ENCODE peak calls at places on chromosomes 4 and X, in seven cellular contexts. One of them, this sample, is unnamed.

GRCh38 chrX:261858-262390 is 19.3 kb upstream of the PLCXD1 start:
- DNase-seq in adrenal gland: no peak
- DNase-seq in NB4: no peak
- DNase-seq in A549: peak; percentile 27
- DNase-seq in lower leg skin: no peak
- DNase-seq in right lobe of liver: no peak
- DNase-seq in prostate gland: no peak
- DNase-seq in this sample: no peak

GRCh38 chr4:97367878-97368277 is 775.4 kb downstream of the STPG2 start:
- DNase-seq in A549: no peak
- DNase-seq in NB4: no peak
- DNase-seq in prostate gland: no peak
- DNase-seq in right lobe of liver: no peak
- DNase-seq in adrenal gland: peak; percentile 56
- DNase-seq in lower leg skin: no peak
- DNase-seq in this sample: no peak

GRCh38 chr4:827209-828081 is 1.5 kb upstream of the CPLX1 start:
- DNase-seq in adrenal gland: peak; percentile 22
- DNase-seq in prostate gland: no peak
- DNase-seq in NB4: no peak
- DNase-seq in lower leg skin: no peak
- DNase-seq in A549: no peak
- DNase-seq in right lobe of liver: no peak
- DNase-seq in this sample: peak; percentile 52

GRCh38 chr4:126784966-126785580 is 847.7 kb upstream of the INTU start:
- DNase-seq in right lobe of liver: no peak
- DNase-seq in prostate gland: no peak
- DNase-seq in lower leg skin: no peak
- DNase-seq in adrenal gland: no peak
- DNase-seq in A549: no peak
- DNase-seq in NB4: no peak
- DNase-seq in this sample: no peak

GRCh38 chr4:102832105-102832504 is 4.8 kb upstream of the UBE2D3 start:
- DNase-seq in adrenal gland: no peak
- DNase-seq in A549: no peak
- DNase-seq in lower leg skin: no peak
- DNase-seq in NB4: no peak
- DNase-seq in prostate gland: no peak
- DNase-seq in right lobe of liver: no peak
- DNase-seq in this sample: no peak

GRCh38 chr4:78370625-78371372 is 180.8 kb upstream of the ANXA3 start:
- DNase-seq in NB4: no peak
- DNase-seq in A549: no peak
- DNase-seq in lower leg skin: no peak
- DNase-seq in adrenal gland: no peak
- DNase-seq in right lobe of liver: no peak
- DNase-seq in prostate gland: peak; percentile 25
- DNase-seq in this sample: no peak

GRCh38 chr4:84324850-84325249 is 174.2 kb downstream of the NKX6-1 start:
- DNase-seq in A549: no peak
- DNase-seq in lower leg skin: no peak
- DNase-seq in NB4: no peak
- DNase-seq in prostate gland: no peak
- DNase-seq in adrenal gland: no peak
- DNase-seq in right lobe of liver: no peak
- DNase-seq in this sample: no peak

GRCh38 chr4:178140326-178140915 is 698.2 kb upstream of the AGA start:
- DNase-seq in prostate gland: no peak
- DNase-seq in right lobe of liver: no peak
- DNase-seq in lower leg skin: no peak
- DNase-seq in adrenal gland: no peak
- DNase-seq in NB4: no peak
- DNase-seq in A549: no peak
- DNase-seq in this sample: no peak

GRCh38 chr4:139416073-139416673 is 37.7 kb upstream of the RAB33B start:
- DNase-seq in NB4: peak; percentile 70
- DNase-seq in prostate gland: no peak
- DNase-seq in A549: no peak
- DNase-seq in adrenal gland: no peak
- DNase-seq in right lobe of liver: no peak
- DNase-seq in lower leg skin: no peak
- DNase-seq in this sample: no peak

GRCh38 chrX:150569155-150569477 is 695 bp downstream of the MTM1 start:
- DNase-seq in NB4: peak; percentile 85
- DNase-seq in adrenal gland: no peak
- DNase-seq in lower leg skin: no peak
- DNase-seq in A549: no peak
- DNase-seq in prostate gland: no peak
- DNase-seq in right lobe of liver: no peak
- DNase-seq in this sample: no peak

GRCh38 chr4:72513227-72513626 is 55.8 kb downstream of the ADAMTS3 start:
- DNase-seq in A549: no peak
- DNase-seq in lower leg skin: no peak
- DNase-seq in right lobe of liver: no peak
- DNase-seq in NB4: peak; percentile 32
- DNase-seq in prostate gland: no peak
- DNase-seq in adrenal gland: no peak
- DNase-seq in this sample: no peak

GRCh38 chrX:134460005-134460860 is at the start of gene HPRT1:
- DNase-seq in adrenal gland: peak; percentile 84
- DNase-seq in right lobe of liver: peak; percentile 89
- DNase-seq in NB4: peak; percentile 86
- DNase-seq in A549: peak; percentile 42
- DNase-seq in lower leg skin: peak; percentile 57
- DNase-seq in prostate gland: peak; percentile 81
- DNase-seq in this sample: peak; percentile 83

GRCh38 chr4:11480683-11481082 is 52.0 kb upstream of the HS3ST1 start:
- DNase-seq in adrenal gland: peak; percentile 32
- DNase-seq in right lobe of liver: no peak
- DNase-seq in prostate gland: no peak
- DNase-seq in lower leg skin: peak; percentile 67
- DNase-seq in NB4: peak; percentile 99
- DNase-seq in A549: no peak
- DNase-seq in this sample: no peak

GRCh38 chr4:169582706-169583105 is 29.7 kb downstream of the NEK1 start:
- DNase-seq in prostate gland: no peak
- DNase-seq in adrenal gland: no peak
- DNase-seq in NB4: no peak
- DNase-seq in A549: no peak
- DNase-seq in right lobe of liver: no peak
- DNase-seq in lower leg skin: no peak
- DNase-seq in this sample: no peak

GRCh38 chr4:69909195-69909594 is 21.7 kb upstream of the CSN1S1 start:
- DNase-seq in prostate gland: no peak
- DNase-seq in NB4: no peak
- DNase-seq in A549: no peak
- DNase-seq in right lobe of liver: no peak
- DNase-seq in adrenal gland: no peak
- DNase-seq in lower leg skin: no peak
- DNase-seq in this sample: no peak
- TF ChIP-seq POLR2A in prostate gland: no peak
- TF ChIP-seq POLR2A in NB4: no peak
- TF ChIP-seq POLR2A in A549: no peak
- TF ChIP-seq POLR2A in right lobe of liver: no peak
- TF ChIP-seq POLR2A in adrenal gland: no peak
- TF ChIP-seq POLR2A in lower leg skin: no peak
- TF ChIP-seq POLR2A in this sample: no peak

GRCh38 chr4:167964766-167965373 is 127.5 kb upstream of the ANXA10 start:
- DNase-seq in prostate gland: no peak
- DNase-seq in A549: no peak
- DNase-seq in NB4: no peak
- DNase-seq in adrenal gland: no peak
- DNase-seq in right lobe of liver: no peak
- DNase-seq in lower leg skin: no peak
- DNase-seq in this sample: no peak
- TF ChIP-seq CTCF in prostate gland: no peak
- TF ChIP-seq CTCF in A549: no peak
- TF ChIP-seq CTCF in NB4: no peak
- TF ChIP-seq CTCF in adrenal gland: no peak
- TF ChIP-seq CTCF in right lobe of liver: no peak
- TF ChIP-seq CTCF in lower leg skin: no peak
- TF ChIP-seq CTCF in this sample: no peak

DNA sequence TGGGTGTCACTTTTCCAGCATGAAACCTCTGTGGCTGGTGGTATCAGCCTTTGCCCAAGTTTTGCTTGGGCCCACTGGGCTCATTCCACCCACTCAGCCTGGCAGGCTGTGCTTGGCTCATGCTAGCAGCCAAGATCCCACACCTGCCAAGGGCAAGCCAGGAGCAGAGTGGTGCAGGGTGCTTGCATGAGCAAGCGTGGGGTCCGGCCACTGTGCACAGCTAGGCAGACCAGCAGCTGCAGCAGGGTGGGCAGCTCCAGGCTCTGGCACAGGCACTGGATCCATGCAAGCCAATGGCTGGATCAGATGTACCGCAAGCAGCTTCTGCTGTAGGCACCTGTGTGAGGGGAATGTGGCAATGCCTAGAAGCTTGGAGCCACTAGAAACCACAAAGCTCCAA is 253.9 kb downstream of the SPOCK3 start:
- DNase-seq in lower leg skin: no peak
- DNase-seq in NB4: no peak
- DNase-seq in prostate gland: no peak
- DNase-seq in A549: no peak
- DNase-seq in right lobe of liver: no peak
- DNase-seq in adrenal gland: no peak
- DNase-seq in this sample: no peak
- TF ChIP-seq POLR2A in lower leg skin: no peak
- TF ChIP-seq POLR2A in NB4: no peak
- TF ChIP-seq POLR2A in prostate gland: no peak
- TF ChIP-seq POLR2A in A549: no peak
- TF ChIP-seq POLR2A in right lobe of liver: no peak
- TF ChIP-seq POLR2A in adrenal gland: no peak
- TF ChIP-seq POLR2A in this sample: no peak

GRCh38 chrX:51487960-51488267 is 8.5 kb downstream of the NUDT11 start:
- DNase-seq in prostate gland: no peak
- DNase-seq in right lobe of liver: no peak
- DNase-seq in adrenal gland: no peak
- DNase-seq in A549: no peak
- DNase-seq in NB4: no peak
- DNase-seq in lower leg skin: no peak
- DNase-seq in this sample: no peak
- TF ChIP-seq CTCF in prostate gland: no peak
- TF ChIP-seq CTCF in right lobe of liver: no peak
- TF ChIP-seq CTCF in adrenal gland: no peak
- TF ChIP-seq CTCF in A549: no peak
- TF ChIP-seq CTCF in NB4: no peak
- TF ChIP-seq CTCF in lower leg skin: no peak
- TF ChIP-seq CTCF in this sample: no peak

GRCh38 chr4:107823870-107824366 is 814 bp upstream of the SGMS2 start:
- DNase-seq in adrenal gland: peak; percentile 81
- DNase-seq in A549: no peak
- DNase-seq in prostate gland: no peak
- DNase-seq in right lobe of liver: no peak
- DNase-seq in NB4: no peak
- DNase-seq in lower leg skin: no peak
- DNase-seq in this sample: no peak

GRCh38 chr4:107825072-107825789 is 499 bp downstream of the SGMS2 start:
- DNase-seq in NB4: no peak
- DNase-seq in prostate gland: peak; percentile 44
- DNase-seq in adrenal gland: peak; percentile 70
- DNase-seq in lower leg skin: no peak
- DNase-seq in A549: peak; percentile 33
- DNase-seq in right lobe of liver: peak; percentile 48
- DNase-seq in this sample: peak; percentile 80

GRCh38 chr4:107828315-107828714 is 3.6 kb downstream of the SGMS2 start:
- DNase-seq in right lobe of liver: no peak
- DNase-seq in prostate gland: no peak
- DNase-seq in adrenal gland: no peak
- DNase-seq in NB4: no peak
- DNase-seq in A549: no peak
- DNase-seq in lower leg skin: no peak
- DNase-seq in this sample: no peak

GRCh38 chr4:107826427-107826980 is 1.8 kb downstream of the SGMS2 start:
- DNase-seq in adrenal gland: no peak
- DNase-seq in lower leg skin: no peak
- DNase-seq in right lobe of liver: no peak
- DNase-seq in A549: peak; percentile 14
- DNase-seq in NB4: no peak
- DNase-seq in prostate gland: no peak
- DNase-seq in this sample: no peak

DNA sequence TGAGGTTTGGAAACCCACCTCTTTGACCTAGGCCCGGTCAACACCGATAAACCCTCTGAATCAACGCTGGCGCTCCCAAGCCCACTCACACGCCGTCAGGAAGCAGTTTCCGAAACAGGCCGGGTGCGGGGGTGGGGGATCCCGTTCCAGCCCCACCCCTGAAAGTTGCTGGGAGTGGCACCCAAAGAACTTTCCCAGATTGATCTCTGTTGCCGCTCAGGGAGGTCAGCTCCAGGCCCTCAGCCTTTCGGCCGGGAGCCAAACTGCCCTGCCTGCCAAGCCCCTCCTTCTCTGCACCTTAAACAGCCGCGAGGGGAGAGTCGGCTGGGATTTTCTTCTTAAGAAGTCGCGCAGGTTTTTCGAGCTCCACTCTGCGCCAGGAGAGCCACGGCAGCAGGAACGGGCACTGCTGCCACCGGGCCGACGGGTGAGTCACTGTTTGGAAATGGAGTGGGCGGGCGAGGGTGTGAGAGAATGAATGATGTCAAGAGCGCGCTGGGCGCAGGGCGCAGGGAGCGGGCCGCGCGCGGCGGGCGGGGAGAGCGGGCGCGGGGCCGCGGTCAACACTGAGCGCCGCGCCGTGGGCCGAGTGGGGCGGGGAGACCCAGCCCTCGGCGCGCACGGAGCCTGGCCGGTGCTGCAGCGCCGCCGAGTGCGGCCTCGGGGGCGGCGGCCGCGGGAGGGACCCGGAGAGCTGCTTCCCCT is at the start of gene SGMS2:
- DNase-seq in adrenal gland: peak; percentile 94
- DNase-seq in prostate gland: peak; percentile 92
- DNase-seq in right lobe of liver: peak; percentile 90
- DNase-seq in NB4: peak; percentile 18
- DNase-seq in lower leg skin: peak; percentile 87
- DNase-seq in A549: peak; percentile 68
- DNase-seq in this sample: peak; percentile 96
- TF ChIP-seq POLR2A in adrenal gland: peak; percentile 90
- TF ChIP-seq POLR2A in prostate gland: peak; percentile 78
- TF ChIP-seq POLR2A in right lobe of liver: peak; percentile 92
- TF ChIP-seq POLR2A in NB4: no peak
- TF ChIP-seq POLR2A in lower leg skin: no peak
- TF ChIP-seq POLR2A in A549: peak; percentile 34
- TF ChIP-seq POLR2A in this sample: no peak

DNA sequence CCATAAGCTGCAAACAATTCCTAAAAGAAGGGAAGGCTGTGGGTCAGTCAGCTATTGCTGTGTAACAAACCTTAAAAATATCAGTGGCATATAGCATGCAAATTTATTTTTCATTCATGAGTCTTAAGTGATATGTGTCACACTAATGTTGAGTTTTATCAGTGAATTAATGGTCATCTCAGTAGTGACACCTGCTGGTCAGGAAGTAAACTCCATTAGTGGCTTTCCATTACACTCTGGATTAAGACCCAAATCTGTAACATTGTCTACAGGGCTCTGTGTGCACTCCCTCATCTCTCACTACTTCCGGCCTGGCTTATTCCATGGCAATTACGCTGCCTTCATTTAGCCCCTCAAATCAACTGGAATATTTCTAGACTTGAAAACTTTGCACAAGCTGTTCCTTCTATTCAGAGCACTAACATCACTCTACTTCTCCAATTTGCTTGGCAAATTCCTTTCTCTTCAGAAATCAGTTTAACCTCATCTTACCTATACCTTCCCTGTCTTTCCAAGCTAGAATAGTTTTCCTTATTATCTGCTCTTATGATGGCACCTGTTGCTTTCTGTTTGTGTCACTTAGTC is 217.3 kb upstream of the TAPT1 start:
- DNase-seq in NB4: peak; percentile 61
- DNase-seq in right lobe of liver: no peak
- DNase-seq in prostate gland: no peak
- DNase-seq in adrenal gland: no peak
- DNase-seq in lower leg skin: no peak
- DNase-seq in A549: peak; percentile 27
- DNase-seq in this sample: no peak
- TF ChIP-seq CTCF in NB4: peak; percentile 79
- TF ChIP-seq CTCF in right lobe of liver: peak; percentile 72
- TF ChIP-seq CTCF in prostate gland: peak; percentile 46
- TF ChIP-seq CTCF in adrenal gland: peak; percentile 66
- TF ChIP-seq CTCF in lower leg skin: no peak
- TF ChIP-seq CTCF in A549: peak; percentile 38
- TF ChIP-seq CTCF in this sample: peak; percentile 48